ENCODE peak calls at places on chromosomes 12 and 14, in four cellular contexts. F, R, N and U are unnamed samples.

GRCh38 chr12:6667559-6668210 is 4.8 kb upstream of the ING4 start:
- DNase-seq in F (no peak), R (no peak), N (peak; percentile 22), U (no peak)

GRCh38 chr12:96195845-96196451 is 1.8 kb downstream of the ELK3 start:
- DNase-seq in R (no peak), N (peak; percentile 17), F (peak; percentile 51), U (no peak)

GRCh38 chr12:97151481-97151880 is 244.4 kb downstream of the NEDD1 start:
- DNase-seq in N (no peak), R (no peak), F (no peak), U (no peak)

GRCh38 chr14:55451398-55451797 is 11.0 kb upstream of the TBPL2 start:
- DNase-seq in F (no peak), N (no peak), R (no peak), U (no peak)

GRCh38 chr12:53676715-53677611 is 1.1 kb upstream of the ATP5MC2 start:
- DNase-seq in F (no peak), R (no peak), N (peak; percentile 69), U (no peak)

GRCh38 chr12:26028953-26029740 is 70.7 kb downstream of the RASSF8 start:
- DNase-seq in R (no peak), F (peak; percentile 43), N (no peak), U (peak; percentile 17)

GRCh38 chr14:54489731-54490447 is 1.1 kb upstream of the GMFB start:
- DNase-seq in R (no peak), N (no peak), F (peak; percentile 30), U (no peak)

GRCh38 chr12:130780880-130781575 is 58.0 kb downstream of the STX2 start:
- DNase-seq in N (no peak), F (no peak), R (no peak), U (no peak)

GRCh38 chr12:96219700-96220206 is 25.6 kb downstream of the ELK3 start:
- DNase-seq in N (no peak), F (no peak), R (no peak), U (peak; percentile 50)

GRCh38 chr12:53968214-53969127 is 4.5 kb upstream of the HOXC11 start:
- DNase-seq in R (no peak), F (no peak), N (no peak), U (no peak)

GRCh38 chr14:102255401-102256190 is 49.4 kb downstream of the MOK start:
- DNase-seq in N (no peak), R (no peak), F (peak; percentile 66), U (no peak)

GRCh38 chr14:104794099-104794498 is 1.4 kb downstream of the AKT1 start:
- DNase-seq in F (peak; percentile 75), N (peak; percentile 89), R (no peak), U (peak; percentile 57)

GRCh38 chr12:13343380-13343779 is 146.9 kb downstream of the EMP1 start:
- DNase-seq in N (no peak), F (no peak), R (no peak), U (no peak)

GRCh38 chr12:527241-527640 is 67.5 kb downstream of the B4GALNT3 start:
- DNase-seq in F (no peak), N (no peak), R (no peak), U (no peak)

GRCh38 chr12:104504151-104504550 is 47.4 kb downstream of the CHST11 start:
- DNase-seq in F (no peak), N (no peak), R (no peak), U (no peak)

GRCh38 chr14:67577181-67577580 is 22.9 kb downstream of the PIGH start:
- DNase-seq in R (no peak), N (no peak), F (no peak), U (no peak)

GRCh38 chr12:114701104-114701414 is 17.1 kb upstream of the TBX3 start:
- DNase-seq in N (no peak), R (no peak), F (no peak), U (no peak)

GRCh38 chr14:70020350-70021170 is 141.3 kb downstream of the SMOC1 start:
- DNase-seq in F (no peak), R (no peak), N (no peak), U (no peak)

GRCh38 chr12:13952096-13952495 is 29.3 kb downstream of the GRIN2B start:
- DNase-seq in N (no peak), R (no peak), F (no peak), U (no peak)

GRCh38 chr14:57189070-57189469 is 79.6 kb downstream of the EXOC5 start:
- DNase-seq in N (no peak), F (peak; percentile 15), R (no peak), U (peak; percentile 3)

GRCh38 chr12:112973016-112973711 is 5.2 kb upstream of the OAS2 start:
- DNase-seq in N (no peak), R (no peak), F (no peak), U (no peak)

GRCh38 chr14:78673845-78674244 is 503.7 kb downstream of the NRXN3 start:
- DNase-seq in F (no peak), R (no peak), N (no peak), U (no peak)

GRCh38 chr12:83559650-83560049 is 872.9 kb downstream of the TMTC2 start:
- DNase-seq in N (no peak), R (no peak), F (no peak), U (no peak)

GRCh38 chr12:50211392-50212070 is 44.4 kb upstream of the CERS5 start:
- DNase-seq in F (no peak), N (no peak), R (no peak), U (no peak)

GRCh38 chr14:38611928-38612327 is 356.0 kb upstream of the CLEC14A start:
- DNase-seq in R (no peak), F (no peak), N (no peak), U (no peak)

GRCh38 chr14:63308723-63309317 is 9.9 kb downstream of the GPHB5 start:
- DNase-seq in N (peak; percentile 62), R (no peak), F (peak; percentile 20), U (peak; percentile 40)
- TF ChIP-seq CTCF in N (peak; percentile 32), R (peak; percentile 60), F (peak; percentile 51), U (peak; percentile 58)

DNA sequence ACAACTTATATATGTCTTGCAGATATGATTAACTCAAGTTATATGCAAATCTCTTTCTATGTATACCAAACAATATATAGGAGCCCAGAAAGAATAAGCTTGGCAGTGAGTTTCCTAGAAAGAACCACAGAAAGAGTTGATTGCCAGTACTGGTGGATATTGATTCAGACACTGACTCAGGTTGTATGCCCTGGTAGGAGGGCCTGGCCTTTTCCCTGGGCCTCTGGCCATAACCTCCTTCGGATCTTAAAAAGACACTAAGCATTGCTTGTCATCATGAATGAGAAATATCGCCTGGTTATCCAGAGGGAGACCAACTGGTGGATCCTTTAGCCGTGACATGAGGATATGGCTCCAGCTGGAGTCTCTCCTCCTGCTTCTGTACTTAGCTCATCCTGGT is 231.5 kb downstream of the MSRB3 start:
- DNase-seq in N (no peak), R (no peak), F (no peak), U (no peak)
- TF ChIP-seq CREM in N (no peak), R (no peak), F (no peak), U (no peak)

GRCh38 chr12:8605057-8605456 is 7.6 kb downstream of the AICDA start:
- DNase-seq in R (no peak), N (no peak), F (no peak), U (no peak)

GRCh38 chr12:8609061-8609570 is 3.5 kb downstream of the AICDA start:
- DNase-seq in R (no peak), N (peak; percentile 33), F (peak; percentile 32), U (peak; percentile 28)

GRCh38 chr12:8603858-8604257 is 8.8 kb downstream of the AICDA start:
- DNase-seq in N (no peak), F (peak; percentile 10), R (no peak), U (no peak)
- TF ChIP-seq CTCF in N (no peak), F (peak; percentile 26), R (peak; percentile 20), U (no peak)

GRCh38 chr12:57236224-57236924 is 6.9 kb downstream of the SHMT2 start:
- DNase-seq in R (no peak), F (no peak), N (peak; percentile 82), U (no peak)

GRCh38 chr12:57236925-57237652 is 7.6 kb downstream of the SHMT2 start:
- DNase-seq in N (peak; percentile 28), R (no peak), F (no peak), U (no peak)

GRCh38 chr12:57238854-57239554 is 9.5 kb downstream of the SHMT2 start:
- DNase-seq in F (peak; percentile 93), R (no peak), N (peak; percentile 90), U (peak; percentile 68)

GRCh38 chr12:57237952-57238853 is 8.7 kb downstream of the SHMT2 start:
- DNase-seq in R (no peak), F (peak; percentile 74), N (peak; percentile 56), U (no peak)

GRCh38 chr12:57237653-57237951 is 8.1 kb downstream of the SHMT2 start:
- DNase-seq in N (no peak), F (no peak), R (no peak), U (no peak)
- TF ChIP-seq CREM in N (no peak), F (no peak), R (no peak), U (no peak)

DNA sequence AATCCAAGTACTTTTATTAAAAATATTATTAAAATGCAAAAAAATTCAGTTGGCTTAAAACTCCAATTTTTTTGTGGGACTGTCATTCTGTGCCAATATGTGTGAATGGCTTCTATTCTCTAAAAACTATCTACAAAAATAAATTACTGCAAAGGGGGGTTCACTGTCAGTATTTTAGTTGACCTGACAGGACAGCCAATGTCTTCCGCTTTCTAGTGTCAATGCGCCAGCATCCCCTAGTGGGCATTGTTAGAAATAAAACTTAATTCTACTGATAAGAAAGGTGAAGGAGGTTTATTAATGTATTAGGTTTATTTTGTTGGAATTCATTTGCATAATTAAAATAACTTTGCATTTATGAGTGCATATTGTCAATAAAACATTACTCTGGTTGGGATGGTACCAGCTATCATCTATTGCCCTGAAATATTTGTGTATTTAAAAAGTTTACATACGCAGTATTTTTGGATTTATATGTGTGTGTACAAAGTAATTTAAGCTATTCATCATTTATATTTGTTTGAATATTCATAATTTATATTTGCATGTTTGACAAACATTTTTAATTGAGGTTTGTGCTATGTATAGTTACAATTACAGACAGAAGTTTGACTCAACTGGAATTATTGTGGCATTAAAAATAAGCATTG is 527.2 kb downstream of the FLRT2 start:
- DNase-seq in R (no peak), N (peak; percentile 30), F (no peak), U (peak; percentile 6)
- TF ChIP-seq CTCF in R (peak; percentile 68), N (no peak), F (peak; percentile 23), U (peak; percentile 58)